ENCODE peak calls at places on chromosomes 11 and 22, in four cellular contexts. N is IMR-90, W is K562, O is GM12878. S is an unnamed sample.

GRCh38 chr22:33438273-33438672 is 380.1 kb upstream of the SYN3 start:
- DNase-seq in O (no peak), N (peak), W (no peak), S (no peak)

GRCh38 chr22:31647516-31647915 is 14.5 kb downstream of the PISD start:
- DNase-seq in W (no peak), O (no peak), N (peak), S (peak)

GRCh38 chr22:29203883-29204282 is 1.8 kb upstream of the EMID1 start:
- DNase-seq in O (no peak), N (no peak), W (no peak), S (no peak)

GRCh38 chr11:18698341-18699268 is at the start of gene TMEM86A:
- DNase-seq in N (peak), W (peak), O (no peak), S (peak)

GRCh38 chr22:21047730-21048129 is 2.0 kb downstream of the LRRC74B start:
- DNase-seq in W (no peak), N (no peak), O (no peak), S (no peak)

GRCh38 chr11:114284021-114284420 is 12.2 kb upstream of the NNMT start:
- DNase-seq in N (no peak), W (no peak), O (no peak), S (no peak)

GRCh38 chr11:77668760-77669159 is 31.2 kb upstream of the CLNS1A start:
- DNase-seq in W (no peak), O (no peak), N (peak), S (no peak)

GRCh38 chr22:37173709-37174108 is 14.3 kb downstream of the C1QTNF6 start:
- DNase-seq in N (no peak), W (no peak), O (no peak), S (no peak)

GRCh38 chr11:130181295-130182272 is 22.0 kb downstream of the ST14 start:
- DNase-seq in O (no peak), W (no peak), N (peak), S (no peak)

GRCh38 chr11:13038366-13038765 is 29.2 kb downstream of the RASSF10 start:
- DNase-seq in N (no peak), O (no peak), W (no peak), S (no peak)

GRCh38 chr11:76653674-76654309 is 16.8 kb downstream of the LRRC32 start:
- DNase-seq in W (no peak), O (no peak), N (peak), S (no peak)

GRCh38 chr11:92104349-92104748 is 120.3 kb upstream of the FAT3 start:
- DNase-seq in O (no peak), N (no peak), W (no peak), S (no peak)
- TF ChIP-seq FOS in O (no peak), N (no peak), W (no peak), S (no peak)

GRCh38 chr11:29022676-29023075 is 914.5 kb downstream of the METTL15 start:
- DNase-seq in W (no peak), O (no peak), N (no peak), S (no peak)
- H2AFZ ChIP-seq in W (no peak), O (no peak), N (no peak), S (no peak)

DNA sequence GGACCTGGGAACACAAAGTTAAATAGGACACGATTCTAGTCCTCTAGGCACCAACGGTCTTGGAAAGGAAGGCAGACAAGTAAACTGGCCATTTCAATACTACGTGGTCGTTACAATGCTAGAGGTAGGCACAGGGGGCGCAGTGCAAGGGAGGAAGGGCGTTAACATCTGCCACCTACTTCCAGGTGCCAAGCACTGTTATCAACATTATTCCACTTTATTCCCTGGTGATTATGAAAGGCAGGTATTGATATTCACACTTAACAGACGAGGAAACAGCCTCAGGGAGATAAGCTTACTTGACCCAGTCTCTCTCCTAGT is 760 bp upstream of the TAF10 start:
- DNase-seq in O (no peak), W (no peak), N (no peak), S (no peak)
- TF ChIP-seq FOS in O (no peak), W (no peak), N (no peak), S (no peak)

DNA sequence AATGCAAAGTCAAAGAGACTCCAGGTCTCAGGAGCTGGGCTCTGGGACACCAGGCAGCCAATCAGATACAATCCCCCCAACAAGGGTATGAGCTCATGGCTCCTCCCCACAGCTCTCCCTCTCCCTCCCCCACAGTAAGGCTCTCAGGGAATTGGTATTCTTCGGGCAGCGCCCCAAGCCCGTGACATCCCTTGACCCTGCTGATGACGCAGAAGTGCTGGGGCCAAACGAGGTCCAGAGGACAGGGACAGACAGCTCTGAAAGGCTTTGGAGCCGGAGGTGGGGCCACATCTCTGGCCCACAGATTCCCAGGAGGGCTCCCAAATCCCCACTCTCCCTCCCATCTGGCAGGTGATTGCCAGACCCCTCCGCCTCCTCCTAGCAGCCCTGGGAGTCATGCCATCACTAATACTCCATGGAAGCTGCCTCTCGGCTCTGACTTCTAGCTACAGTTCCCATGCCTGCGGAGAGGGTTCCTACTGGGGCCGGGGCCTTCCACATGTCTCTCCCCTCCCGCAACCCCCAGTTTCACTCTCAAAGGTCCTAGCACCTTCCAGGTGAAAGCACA is 5.8 kb downstream of the USP2 start:
- DNase-seq in N (peak), O (no peak), W (peak), S (no peak)
- H2AFZ ChIP-seq in N (peak), O (no peak), W (no peak), S (no peak)

GRCh38 chr11:118620529-118621070 is 13.2 kb downstream of the PHLDB1 start:
- DNase-seq in N (no peak), W (peak), O (no peak), S (no peak)

GRCh38 chr11:118615996-118616395 is 8.6 kb downstream of the PHLDB1 start:
- DNase-seq in O (no peak), W (no peak), N (no peak), S (no peak)

GRCh38 chr11:118618991-118619375 is 11.6 kb downstream of the PHLDB1 start:
- DNase-seq in O (no peak), N (peak), W (no peak), S (peak)

GRCh38 chr11:118619444-118620205 is 12.2 kb downstream of the PHLDB1 start:
- DNase-seq in O (no peak), N (peak), W (no peak), S (peak)

GRCh38 chr11:118618115-118618990 is 10.9 kb downstream of the PHLDB1 start:
- DNase-seq in O (no peak), N (peak), W (no peak), S (peak)
- TF ChIP-seq FOS in O (no peak), N (peak), W (no peak), S (peak)

GRCh38 chr11:72641522-72641899 is 32.7 kb downstream of the PDE2A start:
- DNase-seq in O (no peak), W (no peak), N (no peak), S (no peak)

GRCh38 chr11:72639475-72640375 is 34.5 kb downstream of the PDE2A start:
- DNase-seq in N (no peak), O (no peak), W (no peak), S (no peak)

GRCh38 chr11:72642815-72643511 is 31.3 kb downstream of the PDE2A start:
- DNase-seq in N (peak), O (no peak), W (peak), S (peak)

GRCh38 chr11:72643547-72643946 is 30.7 kb downstream of the PDE2A start:
- DNase-seq in W (no peak), N (no peak), O (no peak), S (no peak)

GRCh38 chr11:72641900-72642814 is 32.1 kb downstream of the PDE2A start:
- DNase-seq in W (peak), O (no peak), N (no peak), S (peak)
- H2AFZ ChIP-seq in W (peak), O (no peak), N (peak), S (peak)

DNA sequence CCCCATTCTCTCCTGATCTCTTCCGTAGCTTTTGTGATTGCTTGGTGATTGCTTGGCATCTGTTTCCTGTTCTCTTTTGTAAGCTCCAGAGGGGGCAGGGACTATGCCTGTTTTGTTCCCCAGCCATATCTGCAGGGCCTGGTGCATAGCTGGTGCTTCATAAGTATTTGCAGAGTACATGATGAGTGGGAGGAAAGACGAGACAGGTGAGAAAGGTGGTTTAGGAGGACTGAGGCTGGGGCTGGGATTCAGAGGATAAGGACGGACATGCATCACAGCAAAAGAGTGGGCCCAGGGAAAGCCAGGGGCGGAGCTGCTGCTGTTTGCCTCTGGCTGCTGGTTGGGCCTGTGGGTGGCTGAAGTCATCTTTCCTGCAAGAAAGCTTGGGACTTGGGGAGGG is 62.4 kb downstream of the DSCAML1 start:
- DNase-seq in W (no peak), O (no peak), N (no peak), S (no peak)
- TF ChIP-seq FOS in W (no peak), O (no peak), N (no peak), S (no peak)

DNA sequence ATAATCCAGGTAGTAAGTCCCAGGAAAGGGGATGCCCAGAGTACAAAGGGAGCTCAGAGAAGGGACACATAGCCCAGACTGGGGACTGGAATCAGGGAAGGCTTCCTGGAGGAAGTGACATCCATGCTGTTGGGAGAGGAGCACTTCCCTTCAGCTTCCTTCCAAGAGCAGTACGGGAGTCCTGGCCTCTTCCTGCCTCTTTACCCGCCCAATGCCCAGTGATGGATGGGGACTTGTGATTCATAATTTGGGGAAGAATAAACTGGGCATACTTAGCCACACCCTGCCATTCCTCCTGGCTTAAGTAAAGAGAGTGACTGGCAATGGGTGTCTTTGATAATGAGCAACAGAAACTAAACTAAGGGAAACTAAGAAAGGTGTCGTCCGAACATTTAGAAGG is 11.5 kb downstream of the C11orf91 start:
- DNase-seq in N (no peak), W (no peak), O (no peak), S (peak)
- H2AFZ ChIP-seq in N (peak), W (no peak), O (no peak), S (no peak)

S was measured in endothelial cell of umbilical vein.